ENCODE peak calls at places on chromosomes 4 and X, in six cellular contexts. C, I, W, U, A and N are unnamed samples.

GRCh38 chr4:139913398-139913990 is 240.5 kb downstream of the MAML3 start:
- ATAC-seq in C (no peak), A (no peak), W (peak; percentile 78), U (no peak), I (no peak), N (no peak)

GRCh38 chrX:65587616-65588526 is 53.3 kb upstream of the LAS1L start:
- ATAC-seq in I (peak; percentile 85), U (no peak), A (peak; percentile 78), C (peak; percentile 83), W (peak; percentile 96), N (peak; percentile 65)

GRCh38 chr4:8586671-8587468 is 5.7 kb upstream of the CPZ start:
- ATAC-seq in A (no peak), W (no peak), I (no peak), U (no peak), C (no peak), N (no peak)

GRCh38 chr4:166121897-166122296 is 248.9 kb downstream of the TLL1 start:
- ATAC-seq in U (no peak), W (no peak), A (no peak), C (no peak), I (peak; percentile 55), N (no peak)

GRCh38 chr4:158193171-158193749 is 17.0 kb upstream of the TMEM144 start:
- ATAC-seq in C (peak; percentile 68), W (peak; percentile 75), I (peak; percentile 69), U (no peak), A (peak; percentile 84), N (peak; percentile 37)

GRCh38 chrX:150635952-150636351 is 57.2 kb upstream of the MTMR1 start:
- ATAC-seq in W (no peak), U (peak; percentile 26), A (no peak), I (peak; percentile 100), C (no peak), N (peak; percentile 65)

GRCh38 chr4:128660361-128660964 is 149.0 kb upstream of the JADE1 start:
- ATAC-seq in C (peak; percentile 70), I (no peak), A (peak; percentile 78), W (peak; percentile 30), U (no peak), N (no peak)

GRCh38 chr4:174304664-174305063 is 21.0 kb downstream of the CEP44 start:
- ATAC-seq in W (no peak), C (no peak), I (no peak), U (no peak), A (no peak), N (no peak)

GRCh38 chrX:120638619-120639018 is 8.8 kb upstream of the C1GALT1C1 start:
- ATAC-seq in A (no peak), C (no peak), U (no peak), W (no peak), I (no peak), N (no peak)

GRCh38 chrX:155048997-155049619 is 21.8 kb downstream of the CMC4 start:
- ATAC-seq in U (peak; percentile 56), W (peak; percentile 73), I (peak; percentile 46), C (no peak), A (peak; percentile 62), N (no peak)

GRCh38 chr4:115090483-115091075 is 22.8 kb downstream of the NDST4 start:
- ATAC-seq in C (no peak), U (no peak), I (peak; percentile 55), A (no peak), W (peak; percentile 48), N (no peak)